ENCODE peak calls at places on chromosomes 5 and 9, in four cellular contexts. V, Y, X and E are unnamed samples.

GRCh38 chr5:66144799-66145390 is 795 bp downstream of the SREK1 start:
- DNase-seq in V (no peak), X (no peak), Y (no peak), E (no peak)

GRCh38 chr5:138276402-138277054 is 2.1 kb upstream of the GFRA3 start:
- DNase-seq in X (no peak), Y (no peak), V (peak; percentile 24), E (peak; percentile 42)

GRCh38 chr5:54514841-54515432 is 2.6 kb upstream of the SNX18 start:
- DNase-seq in Y (no peak), X (no peak), V (no peak), E (no peak)

GRCh38 chr5:179243333-179243732 is 101.9 kb downstream of the ADAMTS2 start:
- DNase-seq in V (no peak), Y (no peak), X (no peak), E (peak; percentile 27)

GRCh38 chr5:92703991-92704390 is 877.0 kb downstream of the NR2F1-AS1 start:
- DNase-seq in X (no peak), V (no peak), Y (no peak), E (no peak)

GRCh38 chr9:5764130-5764868 is 68.6 kb downstream of the ERMP1 start:
- DNase-seq in X (no peak), Y (peak; percentile 48), V (no peak), E (no peak)

GRCh38 chr5:74633710-74634109 is 6.8 kb downstream of the ENC1 start:
- DNase-seq in V (no peak), Y (no peak), X (no peak), E (no peak)

GRCh38 chr5:14008819-14009311 is 64.4 kb upstream of the DNAH5 start:
- DNase-seq in X (no peak), V (peak; percentile 82), Y (no peak), E (no peak)

GRCh38 chr5:151157426-151158286 is at the start of gene ANXA6:
- DNase-seq in V (peak; percentile 63), Y (no peak), X (peak; percentile 92), E (peak; percentile 91)

GRCh38 chr5:102625940-102626339 is 127.1 kb upstream of the SLCO6A1 start:
- DNase-seq in V (no peak), Y (no peak), X (no peak), E (no peak)

GRCh38 chr5:150412319-150413175 is at the start of gene CD74:
- DNase-seq in Y (peak; percentile 97), V (no peak), X (peak; percentile 45), E (peak; percentile 53)

GRCh38 chr9:134438204-134438788 is 112.0 kb downstream of the RXRA start:
- DNase-seq in V (no peak), Y (no peak), X (no peak), E (no peak)

GRCh38 chr5:59562756-59563389 is 330.7 kb downstream of the PDE4D start:
- DNase-seq in Y (peak; percentile 75), X (no peak), V (peak; percentile 91), E (no peak)

GRCh38 chr5:87169300-87169991 is 98.2 kb upstream of the RASA1 start:
- DNase-seq in V (no peak), Y (no peak), X (no peak), E (no peak)

GRCh38 chr5:146072595-146072994 is 32.8 kb downstream of the PLAC8L1 start:
- DNase-seq in X (no peak), V (no peak), Y (no peak), E (no peak)

GRCh38 chr9:109108318-109108717 is 11.4 kb downstream of the TMEM245 start:
- DNase-seq in V (no peak), X (no peak), Y (no peak), E (no peak)

GRCh38 chr5:122292357-122292756 is 19.7 kb upstream of the SNCAIP start:
- DNase-seq in Y (no peak), V (no peak), X (no peak), E (no peak)

GRCh38 chr5:33401482-33402390 is 39.0 kb upstream of the TARS1 start:
- DNase-seq in Y (no peak), X (no peak), V (peak; percentile 29), E (no peak)

GRCh38 chr5:7474821-7475403 is 79.0 kb downstream of the ADCY2 start:
- DNase-seq in X (peak; percentile 15), V (no peak), Y (no peak), E (peak; percentile 8)

GRCh38 chr5:72379936-72380335 is 59.8 kb downstream of the PTCD2 start:
- DNase-seq in Y (no peak), X (no peak), V (no peak), E (no peak)

GRCh38 chr9:113011911-113012381 is at the start of gene ZNF883:
- DNase-seq in Y (no peak), V (peak; percentile 73), X (peak; percentile 64), E (peak; percentile 74)

GRCh38 chr5:90055831-90056328 is 353.7 kb downstream of the CETN3 start:
- DNase-seq in V (peak; percentile 5), X (no peak), Y (no peak), E (no peak)

GRCh38 chr5:132416306-132417009 is 46.9 kb downstream of the SLC22A5 start:
- DNase-seq in Y (no peak), V (no peak), X (no peak), E (no peak)
- TF ChIP-seq RCOR1 in Y (no peak), V (no peak), X (no peak), E (no peak)

DNA sequence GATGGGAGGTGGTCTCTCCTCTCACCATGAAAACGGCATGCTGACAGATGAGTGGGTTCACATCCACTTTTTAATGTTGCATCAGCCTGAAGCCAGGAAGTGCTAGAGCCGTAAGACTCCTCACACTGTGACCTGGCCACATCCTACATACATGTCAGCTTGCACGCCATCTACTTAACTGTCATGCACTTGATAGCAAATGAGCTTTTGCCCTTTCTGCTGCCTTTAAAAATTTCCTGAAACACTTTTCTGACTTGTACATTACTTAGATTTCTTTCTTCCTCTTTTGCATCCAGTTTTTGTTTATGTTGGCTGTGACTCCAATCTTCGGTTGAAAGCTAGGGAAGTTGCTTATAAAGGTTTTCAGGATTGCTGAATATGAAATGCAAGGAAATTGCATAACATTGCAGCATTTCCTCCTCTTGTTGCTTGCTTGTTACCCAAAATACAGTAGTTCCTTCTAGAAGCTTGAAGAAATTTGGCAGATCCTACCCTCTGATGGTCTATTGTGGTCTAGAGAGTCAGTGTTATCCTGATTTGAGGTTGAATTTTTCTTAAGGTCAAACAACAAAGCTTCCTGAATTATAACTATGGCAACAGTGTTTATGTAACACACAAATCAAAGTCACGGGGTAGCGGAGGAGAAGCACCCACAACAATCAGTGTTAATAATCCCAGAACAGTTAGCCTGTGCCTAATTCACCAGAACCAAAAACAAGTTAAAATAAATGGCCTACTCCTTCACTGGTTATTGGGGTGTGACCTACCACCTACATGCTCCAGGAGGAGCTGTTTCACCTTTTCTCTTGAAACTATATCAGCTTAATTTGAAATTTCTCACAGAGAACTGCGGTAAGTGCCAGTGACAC is 232.5 kb downstream of the ARHGAP26 start:
- DNase-seq in V (peak; percentile 57), X (peak; percentile 45), Y (peak; percentile 82), E (no peak)
- TF ChIP-seq EP300 in V (no peak), X (no peak), Y (peak; percentile 97), E (no peak)

GRCh38 chr5:55699041-55699688 is 13.0 kb downstream of the SLC38A9 start:
- DNase-seq in X (no peak), V (no peak), Y (no peak), E (no peak)
- TF ChIP-seq RCOR1 in X (no peak), V (no peak), Y (no peak), E (no peak)

GRCh38 chr9:70587143-70587710 is 172.8 kb upstream of the KLF9 start:
- DNase-seq in X (no peak), V (no peak), Y (no peak), E (no peak)
- TF ChIP-seq EP300 in X (no peak), V (no peak), Y (no peak), E (no peak)

DNA sequence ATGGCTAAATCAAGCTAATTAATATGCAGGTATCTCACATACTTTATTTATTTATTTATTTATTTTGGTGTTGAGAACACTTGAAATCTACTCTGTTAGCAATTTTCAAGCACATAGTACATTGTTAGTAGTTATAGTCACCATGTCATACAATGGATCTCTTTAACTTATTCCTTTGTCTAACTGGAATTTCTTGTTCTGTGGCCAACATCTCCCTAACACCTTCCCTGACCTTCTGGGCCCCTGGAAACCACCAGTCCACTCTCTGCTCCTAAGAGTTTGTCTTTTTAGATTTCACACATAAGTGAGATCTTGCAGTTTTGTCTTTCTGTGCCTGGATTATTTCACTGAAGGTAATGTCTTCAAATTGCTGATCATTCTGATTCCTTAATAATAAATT is 229.1 kb downstream of the SEMA5A start:
- DNase-seq in X (no peak), V (no peak), Y (no peak), E (no peak)
- TF ChIP-seq RCOR1 in X (no peak), V (no peak), Y (no peak), E (no peak)